ENCODE peak calls at places on chromosomes 6 and 20, in five cellular contexts. S is A549, T is dorsolateral prefrontal cortex, P is left ventricle myocardium inferior, B is coronary artery. H is an unnamed sample.

GRCh38 chr6:148884461-148884860 is 137.6 kb downstream of the UST start:
- DNase-seq in S (no peak), T (no peak), P (no peak), B (no peak), H (no peak)

GRCh38 chr6:16684896-16685554 is 76.2 kb downstream of the ATXN1 start:
- DNase-seq in S (peak), T (no peak), P (no peak), B (no peak), H (no peak)

GRCh38 chr6:4774296-4774695 is 1.9 kb upstream of the CDYL start:
- DNase-seq in S (no peak), T (no peak), P (no peak), B (no peak), H (no peak)

GRCh38 chr20:10316582-10316981 is 98.0 kb downstream of the SNAP25 start:
- DNase-seq in S (peak), T (no peak), P (no peak), B (no peak), H (no peak)

GRCh38 chr6:117191009-117191408 is 74.3 kb upstream of the VGLL2 start:
- DNase-seq in S (no peak), T (no peak), P (no peak), B (no peak), H (no peak)

GRCh38 chr6:80553071-80553740 is 446.7 kb downstream of the BCKDHB start:
- DNase-seq in S (no peak), T (no peak), P (no peak), B (no peak), H (no peak)

GRCh38 chr20:5372371-5372770 is 55.6 kb upstream of the PROKR2 start:
- DNase-seq in S (no peak), T (no peak), P (no peak), B (no peak), H (no peak)

GRCh38 chr6:6006428-6007310 is at the start of gene NRN1:
- DNase-seq in S (no peak), T (no peak), P (no peak), B (no peak), H (no peak)

GRCh38 chr6:27066802-27067201 is 180.7 kb upstream of the PRSS16 start:
- DNase-seq in S (no peak), T (no peak), P (no peak), B (no peak), H (no peak)

DNA sequence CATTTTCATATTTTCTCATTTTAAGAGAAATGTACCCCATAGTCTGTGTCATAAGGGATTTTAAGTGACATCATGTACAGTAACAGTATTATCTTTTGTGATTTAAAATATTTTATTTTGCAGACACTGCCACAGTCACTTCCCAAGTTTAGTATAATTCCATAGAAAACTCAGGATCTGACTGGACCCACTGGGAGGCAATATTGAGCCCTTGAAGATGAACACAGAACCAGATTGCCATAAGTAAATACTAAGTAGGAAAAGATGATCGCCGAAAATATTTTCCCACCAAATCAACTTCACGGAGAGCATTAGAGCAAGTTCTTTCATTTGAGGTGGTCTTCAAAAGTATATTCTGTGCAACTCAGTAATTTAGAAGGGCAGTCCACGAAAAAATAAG is 17.6 kb upstream of the PKHD1 start:
- DNase-seq in S (no peak), T (no peak), P (no peak), B (no peak), H (no peak)
- TF ChIP-seq CTCF in S (no peak), T (no peak), P (no peak), B (no peak), H (no peak)

GRCh38 chr6:106290032-106290431 is 35.5 kb downstream of the ATG5 start:
- DNase-seq in S (no peak), T (no peak), P (no peak), B (no peak), H (no peak)
- H3K4me3 ChIP-seq in S (no peak), T (no peak), P (no peak), B (no peak), H (no peak)

GRCh38 chr6:13328076-13328874 is at the start of gene TBC1D7:
- DNase-seq in S (peak), T (peak), P (peak), B (peak), H (peak)
- TF ChIP-seq CTCF in S (no peak), T (peak), P (peak), B (no peak), H (no peak)

GRCh38 chr6:138798028-138798427 is 2.1 kb downstream of the ECT2L start:
- DNase-seq in S (no peak), T (no peak), P (no peak), B (no peak), H (no peak)

GRCh38 chr6:138800377-138801150 is 4.7 kb downstream of the ECT2L start:
- DNase-seq in S (no peak), T (no peak), P (no peak), B (no peak), H (no peak)

GRCh38 chr6:138795809-138796469 is at the start of gene ECT2L:
- DNase-seq in S (no peak), T (no peak), P (peak), B (peak), H (no peak)
- H3K4me3 ChIP-seq in S (no peak), T (no peak), P (peak), B (peak), H (peak)

GRCh38 chr6:13272131-13273046 is 55.9 kb downstream of the TBC1D7 start:
- DNase-seq in S (no peak), T (no peak), P (peak), B (no peak), H (no peak)

GRCh38 chr6:13275435-13275989 is 52.8 kb downstream of the TBC1D7 start:
- DNase-seq in S (no peak), T (no peak), P (no peak), B (no peak), H (no peak)

GRCh38 chr6:13273931-13274706 is 54.2 kb downstream of the TBC1D7 start:
- DNase-seq in S (no peak), T (peak), P (no peak), B (no peak), H (no peak)

GRCh38 chr6:13274707-13275434 is 53.5 kb downstream of the TBC1D7 start:
- DNase-seq in S (no peak), T (no peak), P (no peak), B (no peak), H (no peak)

DNA sequence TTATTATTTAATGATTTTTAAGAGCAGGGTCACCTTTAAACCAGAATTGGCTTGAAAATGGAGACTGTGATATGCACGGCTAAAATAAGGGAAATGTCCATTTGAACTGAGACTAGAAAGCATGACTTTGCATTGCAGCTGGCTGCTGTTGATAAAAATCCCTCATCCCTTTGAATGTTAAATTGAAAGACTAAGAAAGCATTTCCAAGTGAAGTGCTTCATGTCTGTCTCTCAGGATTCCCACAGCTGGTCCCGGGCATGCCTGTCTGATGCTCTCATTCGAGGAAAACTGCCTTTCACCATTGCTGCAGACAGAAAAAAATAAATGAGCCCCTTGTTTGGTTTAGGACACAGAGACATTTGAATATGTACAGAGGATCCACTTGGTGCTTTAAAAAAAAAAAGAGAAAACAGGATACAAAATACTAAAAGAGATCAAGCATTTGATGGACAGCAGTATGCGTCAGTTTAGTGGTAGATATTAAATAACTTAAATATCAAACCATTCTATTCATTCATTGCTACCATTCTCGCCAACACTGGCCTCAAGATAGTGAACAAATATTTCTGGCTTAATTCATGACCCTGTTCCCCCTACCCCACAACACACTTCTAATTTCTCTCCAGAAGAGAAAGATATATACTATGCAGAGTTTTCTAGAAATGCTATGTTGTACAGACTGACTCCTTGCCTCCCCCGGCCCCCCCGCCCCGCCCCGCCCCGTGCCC is 55.0 kb downstream of the TBC1D7 start:
- DNase-seq in S (no peak), T (no peak), P (no peak), B (no peak), H (no peak)
- TF ChIP-seq CTCF in S (no peak), T (no peak), P (no peak), B (no peak), H (no peak)

GRCh38 chr6:32851025-32851424 is 2.5 kb downstream of the TAP1 start:
- DNase-seq in S (no peak), T (no peak), P (no peak), B (no peak), H (no peak)

GRCh38 chr6:32854376-32855178 is 585 bp downstream of the PSMB9 start:
- DNase-seq in S (no peak), T (no peak), P (peak), B (no peak), H (no peak)

GRCh38 chr6:32852844-32853540 is 512 bp downstream of the TAP1 start:
- DNase-seq in S (peak), T (peak), P (peak), B (peak), H (no peak)

GRCh38 chr6:32853541-32854375 is at the start of the genes PSMB9 and TAP1:
- DNase-seq in S (peak), T (peak), P (peak), B (peak), H (peak)

DNA sequence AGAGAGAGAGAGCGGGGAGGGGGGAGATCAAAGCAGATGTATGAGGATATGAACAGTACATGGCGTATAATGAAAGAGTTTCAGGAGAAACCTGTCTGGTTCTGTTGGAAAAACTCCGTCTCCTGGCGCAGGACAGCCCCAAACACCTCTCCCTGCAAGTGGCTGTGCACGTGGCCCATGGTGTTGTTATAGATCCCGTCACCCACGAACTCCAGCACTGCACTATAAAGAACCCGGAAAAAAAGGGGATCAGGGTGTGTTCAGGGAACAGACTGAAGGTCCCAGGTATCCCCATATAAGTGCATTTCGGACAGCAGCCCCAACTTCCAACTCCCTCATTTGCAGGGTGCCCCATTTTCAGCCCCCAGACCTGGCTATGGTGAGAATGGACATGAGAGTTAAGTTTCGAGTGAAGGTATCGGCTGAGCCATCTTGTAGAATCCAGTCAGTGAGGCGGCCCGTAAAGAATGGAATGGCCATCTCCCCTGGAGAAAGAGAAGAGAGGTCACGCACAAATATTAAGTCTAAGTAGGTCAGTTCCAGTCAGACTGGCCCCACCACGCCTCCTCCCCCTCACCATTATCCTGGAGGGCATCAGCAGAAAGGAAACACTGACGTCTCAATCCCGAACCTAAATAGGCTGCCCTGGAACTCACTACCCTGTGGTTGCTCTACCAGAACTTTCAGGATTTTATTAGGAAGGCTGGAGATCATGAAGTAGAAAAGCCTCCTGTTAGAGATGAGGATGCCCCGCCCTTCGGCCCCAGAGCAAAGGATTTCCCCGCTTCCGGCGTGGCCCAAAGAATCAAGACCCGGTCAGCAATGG is 1.3 kb downstream of the TAP1 start:
- DNase-seq in S (no peak), T (peak), P (peak), B (no peak), H (peak)
- H3K4me3 ChIP-seq in S (peak), T (peak), P (peak), B (peak), H (peak)

DNA sequence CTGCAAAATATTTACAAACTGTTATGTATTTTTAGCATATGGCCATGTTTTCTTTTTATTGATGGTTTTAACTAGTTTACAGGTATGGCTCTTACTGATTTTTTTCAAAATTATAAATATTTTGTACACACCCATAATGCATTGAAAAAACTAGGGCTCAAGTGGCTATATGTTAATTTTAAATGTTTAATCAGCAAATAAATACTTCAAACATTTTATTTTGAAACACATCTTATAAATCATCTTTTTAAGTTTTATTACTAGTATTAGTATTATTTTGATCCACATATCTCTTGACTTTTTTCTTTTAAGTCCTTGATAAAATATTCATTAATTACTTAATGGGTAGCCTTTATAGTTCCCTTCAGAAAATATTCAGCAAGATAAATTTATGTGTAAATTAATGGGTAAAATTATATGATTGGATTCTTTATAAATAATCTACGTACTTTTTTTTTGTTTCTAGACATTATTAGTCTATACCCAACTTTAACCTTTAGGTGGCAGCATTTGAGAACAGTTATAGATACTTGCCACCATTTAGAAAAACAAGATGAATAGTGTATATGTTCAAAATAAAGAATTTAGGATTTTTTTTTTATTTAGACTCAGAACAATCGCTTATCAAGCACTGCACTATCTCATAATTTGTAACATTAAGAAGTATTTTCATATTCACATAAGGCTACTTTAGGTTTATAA is 241.9 kb downstream of the ADGRB3 start:
- DNase-seq in S (peak), T (no peak), P (no peak), B (no peak), H (no peak)
- TF ChIP-seq CTCF in S (peak), T (peak), P (peak), B (no peak), H (no peak)

DNA sequence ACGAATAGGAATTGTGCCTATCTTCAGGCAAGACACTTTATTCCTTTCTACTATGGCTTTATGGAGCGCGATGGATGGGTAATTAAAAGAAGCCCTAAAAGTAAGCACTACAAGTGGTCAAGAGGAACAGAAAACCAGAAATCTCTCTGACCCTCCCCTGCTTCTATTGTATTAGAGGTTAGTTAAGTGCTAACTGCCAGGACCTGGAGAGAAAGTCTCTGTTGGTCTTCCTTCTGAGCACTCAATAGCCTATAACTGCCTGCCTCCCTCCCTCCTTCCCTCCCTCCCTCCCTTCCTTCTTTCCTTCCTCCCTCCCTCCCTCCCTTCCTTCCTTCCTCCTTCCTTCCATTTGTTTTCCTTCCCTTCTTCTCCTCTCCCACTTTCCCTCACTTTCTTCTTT is 133.7 kb downstream of the C6orf58 start:
- DNase-seq in S (no peak), T (no peak), P (no peak), B (no peak), H (no peak)
- H3K4me3 ChIP-seq in S (no peak), T (no peak), P (no peak), B (no peak), H (no peak)

GRCh38 chr20:61161649-61162210 is 90.3 kb upstream of the CDH4 start:
- DNase-seq in S (no peak), T (no peak), P (no peak), B (no peak), H (no peak)
- TF ChIP-seq CTCF in S (peak), T (no peak), P (peak), B (no peak), H (no peak)

GRCh38 chr6:54057068-54057467 is 54.2 kb upstream of the MLIP start:
- DNase-seq in S (no peak), T (no peak), P (no peak), B (no peak), H (no peak)

GRCh38 chr6:54058236-54058635 is 53.0 kb upstream of the MLIP start:
- DNase-seq in S (no peak), T (no peak), P (no peak), B (no peak), H (no peak)

GRCh38 chr6:54063228-54063539 is 48.1 kb upstream of the MLIP start:
- DNase-seq in S (no peak), T (no peak), P (no peak), B (no peak), H (no peak)

GRCh38 chr6:54060286-54060685 is 51.0 kb upstream of the MLIP start:
- DNase-seq in S (no peak), T (no peak), P (no peak), B (no peak), H (no peak)

DNA sequence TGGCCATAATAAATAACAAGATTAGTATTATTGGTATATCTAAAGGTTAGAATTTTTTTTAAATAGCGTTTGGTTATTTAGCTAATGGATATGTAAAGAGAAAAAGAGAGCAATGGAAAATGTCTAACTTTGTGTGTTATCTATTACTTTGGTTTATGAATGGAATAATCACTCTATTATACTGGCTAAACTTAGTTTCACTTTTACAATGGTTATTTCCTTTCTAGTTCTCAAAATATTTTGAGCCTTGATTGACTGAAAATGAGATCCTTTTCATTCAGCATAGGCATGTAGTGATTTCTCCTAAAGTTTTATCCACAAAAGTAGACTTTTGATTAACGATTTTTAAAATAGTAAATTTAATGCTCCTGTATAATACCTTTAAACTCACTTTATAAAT is 51.6 kb upstream of the MLIP start:
- DNase-seq in S (no peak), T (no peak), P (no peak), B (no peak), H (no peak)
- H3K4me3 ChIP-seq in S (no peak), T (no peak), P (peak), B (peak), H (no peak)